ENCODE peak calls at places on chromosomes 4 and X, in four cellular contexts. T, K, S and A are unnamed samples.

GRCh38 chr4:80197601-80198444 is 520 bp downstream of the PRDM8 start:
- DNase-seq in K (no peak), T (no peak), S (no peak), A (peak; percentile 39)

GRCh38 chrX:20547649-20548051 is 280.9 kb upstream of the RPS6KA3 start:
- DNase-seq in T (peak; percentile 68), S (no peak), K (no peak), A (no peak)

GRCh38 chr4:924107-925096 is 7.7 kb downstream of the GAK start:
- DNase-seq in T (peak; percentile 78), S (peak; percentile 80), K (peak; percentile 25), A (peak; percentile 38)

GRCh38 chr4:89572224-89572858 is 264.6 kb downstream of the SNCA start:
- DNase-seq in K (no peak), T (no peak), S (no peak), A (peak; percentile 89)

GRCh38 chr4:163554870-163555465 is 60.5 kb downstream of the TMA16 start:
- DNase-seq in S (no peak), K (no peak), T (peak; percentile 32), A (peak; percentile 28)

GRCh38 chrX:100643943-100644587 is at the start of gene SRPX2:
- DNase-seq in K (peak; percentile 42), S (no peak), T (peak; percentile 91), A (peak; percentile 85)

GRCh38 chr4:99117876-99118693 is 26.0 kb downstream of the ADH4 start:
- DNase-seq in S (no peak), K (no peak), T (peak; percentile 35), A (peak; percentile 18)

GRCh38 chrX:14508025-14508690 is 21.2 kb upstream of the GLRA2 start:
- DNase-seq in S (no peak), K (no peak), T (no peak), A (no peak)

GRCh38 chrX:78769356-78769755 is 21.8 kb downstream of the LPAR4 start:
- DNase-seq in S (no peak), K (no peak), T (no peak), A (no peak)

GRCh38 chr4:103137446-103137827 is 37.8 kb upstream of the BDH2 start:
- DNase-seq in K (peak; percentile 59), T (peak; percentile 32), S (no peak), A (peak; percentile 57)

GRCh38 chr4:156515295-156515694 is 456.3 kb downstream of the PDGFC start:
- DNase-seq in T (peak; percentile 19), K (no peak), S (no peak), A (peak; percentile 10)

GRCh38 chrX:88526385-88526784 is 220.6 kb upstream of the CPXCR1 start:
- DNase-seq in K (no peak), T (no peak), S (no peak), A (no peak)

GRCh38 chr4:189974056-189974455 is 33.4 kb downstream of the FRG1 start:
- DNase-seq in S (peak; percentile 32), K (no peak), T (no peak), A (peak; percentile 3)

GRCh38 chr4:108480881-108481280 is 139.5 kb upstream of the RPL34 start:
- DNase-seq in K (no peak), T (no peak), S (no peak), A (no peak)

GRCh38 chrX:78652971-78653822 is 5.9 kb downstream of the RTL3 start:
- DNase-seq in S (no peak), T (peak; percentile 85), K (peak; percentile 56), A (peak; percentile 77)

GRCh38 chr4:26912810-26913209 is 52.2 kb downstream of the STIM2 start:
- DNase-seq in S (no peak), T (no peak), K (no peak), A (no peak)

GRCh38 chr4:115090483-115091075 is 22.8 kb downstream of the NDST4 start:
- DNase-seq in K (no peak), S (no peak), T (peak; percentile 0), A (peak; percentile 1)

GRCh38 chr4:139795476-139795875 is 129.9 kb downstream of the MGST2 start:
- DNase-seq in K (no peak), S (no peak), T (no peak), A (no peak)

GRCh38 chr4:139800082-139800481 is 134.5 kb downstream of the MGST2 start:
- DNase-seq in T (no peak), S (no peak), K (no peak), A (no peak)

GRCh38 chr4:139795915-139796314 is 130.3 kb downstream of the MGST2 start:
- DNase-seq in K (no peak), T (peak; percentile 48), S (no peak), A (no peak)

GRCh38 chr4:139798456-139798855 is 132.8 kb downstream of the MGST2 start:
- DNase-seq in S (no peak), K (no peak), T (peak; percentile 10), A (no peak)

GRCh38 chr4:139797287-139797686 is 131.7 kb downstream of the MGST2 start:
- DNase-seq in S (no peak), K (no peak), T (no peak), A (no peak)
- H3K9me1 ChIP-seq in S (no peaks in the 10 kb centered on the region), K (no peaks in the 10 kb centered on the region), T (no peaks in the 10 kb centered on the region), A (no peaks in the 10 kb centered on the region)

GRCh38 chr4:158912390-158913175 is 143.8 kb downstream of the FNIP2 start:
- DNase-seq in S (no peak), K (no peak), T (peak; percentile 81), A (no peak)
- H3K9me1 ChIP-seq in S (no peaks in the 10 kb centered on the region), K (no peaks in the 10 kb centered on the region), T (no peaks in the 10 kb centered on the region), A (no peaks in the 10 kb centered on the region)

DNA sequence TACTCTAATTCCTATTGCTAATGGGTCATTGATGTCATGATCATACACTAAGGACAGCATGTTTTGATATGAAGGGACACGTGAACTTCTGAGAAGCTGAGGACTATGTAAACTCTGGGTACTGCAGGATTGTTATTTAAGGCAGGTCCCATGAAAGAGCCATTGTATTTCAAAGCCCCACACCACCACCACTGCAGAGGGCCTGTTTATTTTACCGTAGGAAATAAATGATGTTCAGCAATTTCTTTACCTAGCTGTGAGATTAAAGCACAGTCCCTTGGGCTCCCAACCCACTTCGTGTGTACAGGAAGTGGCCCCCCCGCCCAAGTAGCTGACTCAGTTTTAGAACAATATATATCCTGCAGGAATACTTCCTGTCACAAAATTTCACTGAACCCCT is 89.8 kb upstream of the ACSL4 start:
- DNase-seq in S (no peak), K (no peak), T (no peak), A (peak; percentile 39)
- H3K9me1 ChIP-seq in S (no peaks in the 10 kb centered on the region), K (no peaks in the 10 kb centered on the region), T (peaks cover 7% of the 10 kb centered on the region), A (no peaks in the 10 kb centered on the region)

GRCh38 chr4:3209551-3210325 is 39.2 kb upstream of the MSANTD1 start:
- DNase-seq in T (no peak), S (no peak), K (no peak), A (no peak)
- H3K9me1 ChIP-seq in T (peaks cover 11% of the 10 kb centered on the region), S (no peaks in the 10 kb centered on the region), K (no peaks in the 10 kb centered on the region), A (no peaks in the 10 kb centered on the region)

GRCh38 chr4:186952709-186953108 is 229.1 kb upstream of the FAT1 start:
- DNase-seq in K (no peak), T (no peak), S (no peak), A (no peak)
- H3K9me1 ChIP-seq in K (no peaks in the 10 kb centered on the region), T (peaks cover 5% of the 10 kb centered on the region), S (no peaks in the 10 kb centered on the region), A (no peaks in the 10 kb centered on the region)

DNA sequence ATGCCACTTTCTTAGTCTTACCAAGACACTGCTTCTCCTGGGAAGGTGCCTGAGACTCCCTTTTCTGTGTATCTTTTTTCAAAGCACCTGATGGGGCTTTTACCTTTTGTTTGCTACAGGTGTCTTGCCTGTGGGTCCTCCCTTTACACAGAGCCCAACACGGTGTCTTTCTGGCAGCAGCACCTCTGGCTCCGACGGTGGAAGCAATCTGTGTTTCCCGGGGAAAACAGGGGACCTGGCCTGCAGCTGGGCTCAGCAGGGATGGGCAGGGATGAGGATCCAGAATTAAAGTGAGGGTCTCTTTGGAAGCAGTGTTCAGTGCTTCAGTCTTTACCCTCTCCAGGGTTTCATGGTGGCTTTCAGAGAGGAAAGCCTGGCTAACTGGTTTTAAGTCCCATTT is 11.3 kb downstream of the POU4F2 start:
- DNase-seq in S (no peak), K (no peak), T (no peak), A (no peak)
- H3K9me1 ChIP-seq in S (no peaks in the 10 kb centered on the region), K (no peaks in the 10 kb centered on the region), T (no peaks in the 10 kb centered on the region), A (no peaks in the 10 kb centered on the region)